ENCODE peak calls at places on chromosome 22, in seven cellular contexts. One of them, this sample, is unnamed.

GRCh38 chr22:17580461-17581031 is 17.2 kb downstream of the SLC25A18 start:
- DNase-seq in H9: peak; percentile 69
- DNase-seq in mesenchymal stem cell: no peak
- DNase-seq in H1: no peak
- DNase-seq in IMR-90: no peak
- DNase-seq in mesendoderm: peak; percentile 80
- DNase-seq in neuronal stem cell: no peak
- DNase-seq in this sample: no peak

GRCh38 chr22:31230871-31231621 is 18.9 kb downstream of the LIMK2 start:
- DNase-seq in mesenchymal stem cell: peak; percentile 83
- DNase-seq in neuronal stem cell: no peak
- DNase-seq in mesendoderm: peak; percentile 57
- DNase-seq in H1: no peak
- DNase-seq in H9: no peak
- DNase-seq in IMR-90: peak; percentile 74
- DNase-seq in this sample: peak; percentile 65

GRCh38 chr22:42889290-42889689 is 32.2 kb upstream of the ARFGAP3 start:
- DNase-seq in mesenchymal stem cell: no peak
- DNase-seq in neuronal stem cell: no peak
- DNase-seq in IMR-90: no peak
- DNase-seq in H9: no peak
- DNase-seq in H1: no peak
- DNase-seq in mesendoderm: no peak
- DNase-seq in this sample: peak; percentile 20

GRCh38 chr22:39898997-39899396 is 1.9 kb upstream of the GRAP2 start:
- DNase-seq in mesendoderm: no peak
- DNase-seq in mesenchymal stem cell: no peak
- DNase-seq in IMR-90: no peak
- DNase-seq in H9: no peak
- DNase-seq in neuronal stem cell: no peak
- DNase-seq in H1: no peak
- DNase-seq in this sample: no peak

GRCh38 chr22:28410050-28410816 is 269.4 kb downstream of the TTC28 start:
- DNase-seq in H1: no peak
- DNase-seq in mesendoderm: peak; percentile 84
- DNase-seq in neuronal stem cell: no peak
- DNase-seq in IMR-90: peak; percentile 71
- DNase-seq in mesenchymal stem cell: peak; percentile 50
- DNase-seq in H9: no peak
- DNase-seq in this sample: no peak

GRCh38 chr22:38755911-38756532 is at the start of gene SUN2:
- DNase-seq in mesenchymal stem cell: peak; percentile 85
- DNase-seq in H1: no peak
- DNase-seq in mesendoderm: peak; percentile 65
- DNase-seq in H9: peak; percentile 72
- DNase-seq in neuronal stem cell: peak; percentile 75
- DNase-seq in IMR-90: peak; percentile 77
- DNase-seq in this sample: peak; percentile 78

GRCh38 chr22:30362632-30363281 is 6.0 kb downstream of the CCDC157 start:
- DNase-seq in IMR-90: no peak
- DNase-seq in mesenchymal stem cell: no peak
- DNase-seq in H1: no peak
- DNase-seq in mesendoderm: peak; percentile 81
- DNase-seq in H9: peak; percentile 84
- DNase-seq in neuronal stem cell: no peak
- DNase-seq in this sample: peak; percentile 27

GRCh38 chr22:38802671-38803121 is 8.8 kb upstream of the DNAL4 start:
- DNase-seq in mesenchymal stem cell: peak; percentile 86
- DNase-seq in mesendoderm: peak; percentile 62
- DNase-seq in H9: peak; percentile 43
- DNase-seq in neuronal stem cell: no peak
- DNase-seq in H1: no peak
- DNase-seq in IMR-90: peak; percentile 95
- DNase-seq in this sample: peak; percentile 97

GRCh38 chr22:17808688-17809403 is 34.6 kb upstream of the BID start:
- DNase-seq in H1: no peak
- DNase-seq in IMR-90: peak; percentile 6
- DNase-seq in mesendoderm: no peak
- DNase-seq in neuronal stem cell: no peak
- DNase-seq in mesenchymal stem cell: peak; percentile 49
- DNase-seq in H9: peak; percentile 78
- DNase-seq in this sample: peak; percentile 84

GRCh38 chr22:24989541-24989951 is 37.0 kb downstream of the KIAA1671 start:
- DNase-seq in mesenchymal stem cell: no peak
- DNase-seq in neuronal stem cell: no peak
- DNase-seq in mesendoderm: no peak
- DNase-seq in IMR-90: no peak
- DNase-seq in H9: no peak
- DNase-seq in H1: no peak
- DNase-seq in this sample: no peak

GRCh38 chr22:39520874-39521857 is 804 bp downstream of the ATF4 start:
- DNase-seq in H1: no peak
- DNase-seq in H9: no peak
- DNase-seq in neuronal stem cell: no peak
- DNase-seq in mesendoderm: peak; percentile 86
- DNase-seq in IMR-90: peak; percentile 73
- DNase-seq in mesenchymal stem cell: peak; percentile 77
- DNase-seq in this sample: peak; percentile 75

GRCh38 chr22:45578524-45579147 is 76.0 kb downstream of the FBLN1 start:
- DNase-seq in neuronal stem cell: no peak
- DNase-seq in IMR-90: no peak
- DNase-seq in H1: no peak
- DNase-seq in H9: no peak
- DNase-seq in mesenchymal stem cell: no peak
- DNase-seq in mesendoderm: no peak
- DNase-seq in this sample: no peak

GRCh38 chr22:45579306-45579705 is 76.6 kb downstream of the FBLN1 start:
- DNase-seq in mesendoderm: no peak
- DNase-seq in neuronal stem cell: no peak
- DNase-seq in mesenchymal stem cell: no peak
- DNase-seq in H9: no peak
- DNase-seq in IMR-90: no peak
- DNase-seq in H1: no peak
- DNase-seq in this sample: no peak

GRCh38 chr22:45580703-45581381 is 78.2 kb downstream of the FBLN1 start:
- DNase-seq in mesenchymal stem cell: no peak
- DNase-seq in neuronal stem cell: no peak
- DNase-seq in H9: no peak
- DNase-seq in H1: no peak
- DNase-seq in IMR-90: no peak
- DNase-seq in mesendoderm: no peak
- DNase-seq in this sample: peak; percentile 63

GRCh38 chr22:45581549-45582080 is 78.9 kb downstream of the FBLN1 start:
- DNase-seq in H9: no peak
- DNase-seq in mesenchymal stem cell: no peak
- DNase-seq in IMR-90: no peak
- DNase-seq in neuronal stem cell: no peak
- DNase-seq in H1: no peak
- DNase-seq in mesendoderm: no peak
- DNase-seq in this sample: no peak

GRCh38 chr22:45579806-45580702 is 77.4 kb downstream of the FBLN1 start:
- DNase-seq in neuronal stem cell: no peak
- DNase-seq in IMR-90: no peak
- DNase-seq in H9: no peak
- DNase-seq in H1: no peak
- DNase-seq in mesendoderm: no peak
- DNase-seq in mesenchymal stem cell: no peak
- DNase-seq in this sample: no peak
- H3K18ac ChIP-seq in neuronal stem cell: no peak overlapping the region
- H3K18ac ChIP-seq in IMR-90: no peak overlapping the region
- H3K18ac ChIP-seq in H9: no peak overlapping the region
- H3K18ac ChIP-seq in H1: no peak overlapping the region
- H3K18ac ChIP-seq in mesendoderm: no peak overlapping the region
- H3K18ac ChIP-seq in mesenchymal stem cell: no peak overlapping the region
- H3K18ac ChIP-seq in this sample: peak overlapping the region; percentile 44

GRCh38 chr22:45319319-45319675 is 9.6 kb downstream of the FAM118A start:
- DNase-seq in IMR-90: peak; percentile 77
- DNase-seq in mesendoderm: peak; percentile 27
- DNase-seq in neuronal stem cell: no peak
- DNase-seq in H1: no peak
- DNase-seq in H9: no peak
- DNase-seq in mesenchymal stem cell: peak; percentile 29
- DNase-seq in this sample: no peak

GRCh38 chr22:45318558-45319318 is 9.0 kb downstream of the FAM118A start:
- DNase-seq in mesendoderm: peak; percentile 48
- DNase-seq in H1: no peak
- DNase-seq in IMR-90: peak; percentile 70
- DNase-seq in H9: no peak
- DNase-seq in neuronal stem cell: no peak
- DNase-seq in mesenchymal stem cell: peak; percentile 88
- DNase-seq in this sample: no peak

GRCh38 chr22:45317551-45318167 is 7.9 kb downstream of the FAM118A start:
- DNase-seq in H1: no peak
- DNase-seq in H9: peak; percentile 63
- DNase-seq in mesenchymal stem cell: peak; percentile 17
- DNase-seq in neuronal stem cell: no peak
- DNase-seq in IMR-90: peak; percentile 37
- DNase-seq in mesendoderm: peak; percentile 72
- DNase-seq in this sample: no peak

GRCh38 chr22:45316796-45317526 is 7.2 kb downstream of the FAM118A start:
- DNase-seq in IMR-90: no peak
- DNase-seq in mesenchymal stem cell: no peak
- DNase-seq in H9: no peak
- DNase-seq in neuronal stem cell: no peak
- DNase-seq in mesendoderm: no peak
- DNase-seq in H1: no peak
- DNase-seq in this sample: no peak

DNA sequence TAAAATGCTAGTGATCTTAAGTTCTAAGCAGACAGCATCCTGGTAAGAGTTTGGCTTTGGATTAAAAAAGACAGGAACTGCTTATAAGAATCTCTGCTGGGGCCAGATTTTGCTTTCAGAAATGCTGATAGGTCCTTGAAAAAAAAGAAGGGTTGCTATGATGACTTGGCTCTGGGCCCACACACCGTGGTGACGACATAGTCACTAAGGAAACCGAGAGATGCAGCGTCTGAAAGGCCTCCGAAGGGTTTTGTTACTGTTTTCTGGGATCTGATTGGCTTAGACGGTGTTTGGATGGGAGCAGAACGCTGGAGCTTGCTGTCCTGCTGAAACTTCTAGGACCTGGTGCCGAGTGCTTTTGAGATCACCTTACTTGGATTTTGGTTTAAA is 8.4 kb downstream of the FAM118A start:
- DNase-seq in IMR-90: peak; percentile 97
- DNase-seq in H1: no peak
- DNase-seq in mesenchymal stem cell: peak; percentile 97
- DNase-seq in neuronal stem cell: no peak
- DNase-seq in H9: no peak
- DNase-seq in mesendoderm: peak; percentile 87
- DNase-seq in this sample: no peak
- H3K18ac ChIP-seq in IMR-90: peak overlapping the region; percentile 77
- H3K18ac ChIP-seq in H1: no peak overlapping the region
- H3K18ac ChIP-seq in mesenchymal stem cell: no peak overlapping the region
- H3K18ac ChIP-seq in neuronal stem cell: no peak overlapping the region
- H3K18ac ChIP-seq in H9: no peak overlapping the region
- H3K18ac ChIP-seq in mesendoderm: no peak overlapping the region
- H3K18ac ChIP-seq in this sample: no peak overlapping the region

GRCh38 chr22:35708917-35709316 is 8.8 kb upstream of the APOL5 start:
- DNase-seq in IMR-90: no peak
- DNase-seq in H9: no peak
- DNase-seq in mesenchymal stem cell: no peak
- DNase-seq in H1: no peak
- DNase-seq in neuronal stem cell: no peak
- DNase-seq in mesendoderm: no peak
- DNase-seq in this sample: no peak

GRCh38 chr22:35712672-35713071 is 5.0 kb upstream of the APOL5 start:
- DNase-seq in mesenchymal stem cell: no peak
- DNase-seq in H1: no peak
- DNase-seq in neuronal stem cell: no peak
- DNase-seq in IMR-90: no peak
- DNase-seq in H9: no peak
- DNase-seq in mesendoderm: peak; percentile 10
- DNase-seq in this sample: no peak

GRCh38 chr22:35711336-35711735 is 6.3 kb upstream of the APOL5 start:
- DNase-seq in IMR-90: no peak
- DNase-seq in mesenchymal stem cell: no peak
- DNase-seq in neuronal stem cell: no peak
- DNase-seq in H1: no peak
- DNase-seq in H9: no peak
- DNase-seq in mesendoderm: no peak
- DNase-seq in this sample: no peak

GRCh38 chr22:35705141-35705540 is 12.5 kb upstream of the APOL5 start:
- DNase-seq in H9: no peak
- DNase-seq in mesendoderm: no peak
- DNase-seq in neuronal stem cell: no peak
- DNase-seq in mesenchymal stem cell: peak; percentile 81
- DNase-seq in H1: no peak
- DNase-seq in IMR-90: peak; percentile 95
- DNase-seq in this sample: peak; percentile 88

DNA sequence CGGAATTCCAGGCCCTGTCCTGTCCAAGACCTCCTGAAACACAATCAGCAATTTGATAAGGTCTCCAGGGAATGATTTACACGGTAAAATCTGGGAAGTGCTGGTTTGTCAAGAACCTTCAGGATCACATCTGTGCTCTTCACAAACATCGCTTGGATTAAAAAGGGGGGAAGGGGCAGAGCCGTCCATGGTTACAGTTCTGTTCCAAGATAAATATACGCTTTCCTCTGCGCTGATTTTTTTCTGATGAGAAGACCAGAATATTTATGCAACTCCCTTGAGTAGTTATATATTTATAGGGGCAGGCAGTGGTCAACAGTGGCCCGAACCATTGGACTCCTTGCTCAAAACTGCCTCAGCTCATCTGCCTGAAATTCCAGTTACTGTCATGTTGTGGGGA is 9.2 kb upstream of the APOL5 start:
- DNase-seq in mesendoderm: no peak
- DNase-seq in mesenchymal stem cell: no peak
- DNase-seq in neuronal stem cell: no peak
- DNase-seq in H9: no peak
- DNase-seq in IMR-90: peak; percentile 69
- DNase-seq in H1: no peak
- DNase-seq in this sample: no peak
- H3K18ac ChIP-seq in mesendoderm: no peak overlapping the region
- H3K18ac ChIP-seq in mesenchymal stem cell: no peak overlapping the region
- H3K18ac ChIP-seq in neuronal stem cell: no peak overlapping the region
- H3K18ac ChIP-seq in H9: no peak overlapping the region
- H3K18ac ChIP-seq in IMR-90: no peak overlapping the region
- H3K18ac ChIP-seq in H1: no peak overlapping the region
- H3K18ac ChIP-seq in this sample: no peak overlapping the region

GRCh38 chr22:18975434-18976196 is 39.5 kb upstream of the PRODH start:
- DNase-seq in mesenchymal stem cell: no peak
- DNase-seq in H9: no peak
- DNase-seq in IMR-90: no peak
- DNase-seq in H1: no peak
- DNase-seq in mesendoderm: no peak
- DNase-seq in neuronal stem cell: no peak
- DNase-seq in this sample: no peak

GRCh38 chr22:18974477-18975180 is 38.5 kb upstream of the PRODH start:
- DNase-seq in H1: no peak
- DNase-seq in mesenchymal stem cell: no peak
- DNase-seq in neuronal stem cell: no peak
- DNase-seq in IMR-90: no peak
- DNase-seq in mesendoderm: no peak
- DNase-seq in H9: no peak
- DNase-seq in this sample: no peak

GRCh38 chr22:18978506-18978905 is 42.4 kb upstream of the PRODH start:
- DNase-seq in IMR-90: no peak
- DNase-seq in neuronal stem cell: no peak
- DNase-seq in H9: no peak
- DNase-seq in mesendoderm: no peak
- DNase-seq in H1: no peak
- DNase-seq in mesenchymal stem cell: no peak
- DNase-seq in this sample: no peak

GRCh38 chr22:18977824-18978425 is 41.8 kb upstream of the PRODH start:
- DNase-seq in neuronal stem cell: no peak
- DNase-seq in mesendoderm: no peak
- DNase-seq in H9: no peak
- DNase-seq in mesenchymal stem cell: no peak
- DNase-seq in IMR-90: no peak
- DNase-seq in H1: no peak
- DNase-seq in this sample: no peak

GRCh38 chr22:18976197-18976751 is 40.2 kb upstream of the PRODH start:
- DNase-seq in IMR-90: no peak
- DNase-seq in mesendoderm: no peak
- DNase-seq in H1: no peak
- DNase-seq in neuronal stem cell: no peak
- DNase-seq in H9: no peak
- DNase-seq in mesenchymal stem cell: no peak
- DNase-seq in this sample: no peak
- H3K18ac ChIP-seq in IMR-90: no peak overlapping the region
- H3K18ac ChIP-seq in mesendoderm: no peak overlapping the region
- H3K18ac ChIP-seq in H1: no peak overlapping the region
- H3K18ac ChIP-seq in neuronal stem cell: no peak overlapping the region
- H3K18ac ChIP-seq in H9: no peak overlapping the region
- H3K18ac ChIP-seq in mesenchymal stem cell: no peak overlapping the region
- H3K18ac ChIP-seq in this sample: no peak overlapping the region